ENCODE peak calls at places on chromosome 17, in five cellular contexts. One of them, this sample, is unnamed.

GRCh38 chr17:75032896-75033294 is 13.9 kb downstream of the ATP5PD start:
- DNase-seq in Daoy: peak; percentile 37
- DNase-seq in activated CD8-positive, alpha-beta T cell treated with anti-CD3 and anti-CD28 coated beads for 36 hours: no peak
- DNase-seq in NK-92 treated with Interleukin-12 subunit alpha and Interleukin-12 subunit beta, amount 100 ng/mL, for 24 hours: no peak
- DNase-seq in psoas muscle: no peak
- DNase-seq in this sample: no peak

GRCh38 chr17:32484041-32484461 is 2.7 kb upstream of the CDK5R1 start:
- DNase-seq in NK-92 treated with Interleukin-12 subunit alpha and Interleukin-12 subunit beta, amount 100 ng/mL, for 24 hours: no peak
- DNase-seq in activated CD8-positive, alpha-beta T cell treated with anti-CD3 and anti-CD28 coated beads for 36 hours: no peak
- DNase-seq in psoas muscle: no peak
- DNase-seq in Daoy: no peak
- DNase-seq in this sample: no peak

GRCh38 chr17:38451030-38451839 is 23.0 kb downstream of the ARHGAP23 start:
- DNase-seq in activated CD8-positive, alpha-beta T cell treated with anti-CD3 and anti-CD28 coated beads for 36 hours: no peak
- DNase-seq in Daoy: peak; percentile 81
- DNase-seq in psoas muscle: no peak
- DNase-seq in NK-92 treated with Interleukin-12 subunit alpha and Interleukin-12 subunit beta, amount 100 ng/mL, for 24 hours: no peak
- DNase-seq in this sample: no peak

GRCh38 chr17:2965621-2966275 is 97.7 kb downstream of the OR1D5 start:
- DNase-seq in activated CD8-positive, alpha-beta T cell treated with anti-CD3 and anti-CD28 coated beads for 36 hours: no peak
- DNase-seq in NK-92 treated with Interleukin-12 subunit alpha and Interleukin-12 subunit beta, amount 100 ng/mL, for 24 hours: no peak
- DNase-seq in psoas muscle: no peak
- DNase-seq in Daoy: peak; percentile 74
- DNase-seq in this sample: no peak

GRCh38 chr17:80071116-80071980 is 30.0 kb upstream of the GAA start:
- DNase-seq in Daoy: peak; percentile 14
- DNase-seq in psoas muscle: peak; percentile 71
- DNase-seq in NK-92 treated with Interleukin-12 subunit alpha and Interleukin-12 subunit beta, amount 100 ng/mL, for 24 hours: no peak
- DNase-seq in activated CD8-positive, alpha-beta T cell treated with anti-CD3 and anti-CD28 coated beads for 36 hours: no peak
- DNase-seq in this sample: no peak

GRCh38 chr17:181213-182163 is at the start of gene DOC2B:
- DNase-seq in Daoy: peak; percentile 72
- DNase-seq in activated CD8-positive, alpha-beta T cell treated with anti-CD3 and anti-CD28 coated beads for 36 hours: peak; percentile 9
- DNase-seq in psoas muscle: peak; percentile 76
- DNase-seq in NK-92 treated with Interleukin-12 subunit alpha and Interleukin-12 subunit beta, amount 100 ng/mL, for 24 hours: no peak
- DNase-seq in this sample: no peak

GRCh38 chr17:44780161-44780560 is 21.4 kb downstream of the ADAM11 start:
- DNase-seq in activated CD8-positive, alpha-beta T cell treated with anti-CD3 and anti-CD28 coated beads for 36 hours: no peak
- DNase-seq in Daoy: no peak
- DNase-seq in psoas muscle: no peak
- DNase-seq in NK-92 treated with Interleukin-12 subunit alpha and Interleukin-12 subunit beta, amount 100 ng/mL, for 24 hours: no peak
- DNase-seq in this sample: no peak

GRCh38 chr17:73595068-73595865 is 49.0 kb downstream of the SDK2 start:
- DNase-seq in activated CD8-positive, alpha-beta T cell treated with anti-CD3 and anti-CD28 coated beads for 36 hours: peak; percentile 73
- DNase-seq in NK-92 treated with Interleukin-12 subunit alpha and Interleukin-12 subunit beta, amount 100 ng/mL, for 24 hours: peak; percentile 34
- DNase-seq in Daoy: peak; percentile 71
- DNase-seq in psoas muscle: no peak
- DNase-seq in this sample: no peak